ENCODE peak calls at places on chromosomes 7 and 10, in five cellular contexts. P, F, G, E and S are unnamed samples.
A peak's percentile ranks its signal among the peaks of the same experiment; 100 is the strongest.

GRCh38 chr10:116269612-116270011 is 3.4 kb downstream of the GFRA1 start:
- DNase-seq in F (no peak), P (no peak), G (no peak), E (no peak), S (no peak)

GRCh38 chr10:120431356-120431755 is 25.7 kb upstream of the PLPP4 start:
- DNase-seq in G (no peak), P (no peak), E (no peak), F (no peak), S (no peak)

GRCh38 chr7:116348356-116348755 is 138.0 kb downstream of the TES start:
- DNase-seq in P (no peak), G (no peak), F (no peak), E (no peak), S (no peak)

GRCh38 chr10:78312197-78313046 is 278.8 kb downstream of the RPS24 start:
- DNase-seq in G (no peak), E (no peak), P (no peak), F (no peak), S (no peak)

GRCh38 chr10:101046332-101047238 is 15.2 kb upstream of the KAZALD1 start:
- DNase-seq in G (no peak), E (no peak), P (no peak), F (no peak), S (no peak)

GRCh38 chr7:151109094-151110048 is 23.1 kb downstream of the AGAP3 start:
- DNase-seq in G (no peak), E (no peak), F (no peak), P (no peak), S (no peak)

GRCh38 chr10:110209926-110210662 is 2.7 kb downstream of the MXI1 start:
- DNase-seq in F (peak; percentile 41), P (peak; percentile 87), G (peak; percentile 48), E (peak; percentile 64), S (no peak)

GRCh38 chr10:84685047-84685660 is 356.8 kb downstream of the CCSER2 start:
- DNase-seq in E (no peak), G (no peak), P (no peak), F (no peak), S (no peak)

GRCh38 chr7:132464740-132465139 is 111.5 kb downstream of the PLXNA4 start:
- DNase-seq in F (no peak), P (no peak), E (no peak), G (no peak), S (no peak)

GRCh38 chr10:17216217-17216900 is 11.7 kb upstream of the VIM start:
- DNase-seq in P (no peak), E (no peak), G (no peak), F (no peak), S (no peak)

GRCh38 chr10:73875139-73875475 is 752 bp upstream of the CAMK2G start:
- DNase-seq in F (peak; percentile 43), P (no peak), E (no peak), G (no peak), S (no peak)

GRCh38 chr7:15874774-15875173 is 188.3 kb upstream of the MEOX2 start:
- DNase-seq in P (no peak), F (no peak), E (no peak), G (no peak), S (no peak)